ENCODE peak calls at places on chromosomes 6 and 20, in five cellular contexts. L is right cardiac atrium; O is naive thymus-derived CD4-positive, alpha-beta T cell; G is cardiac muscle cell; V is left ventricle myocardium inferior. U is an unnamed sample. For H3K4me1, the result is how much of the 10 kb centered on the place peaks cover.

GRCh38 chr6:89745096-89745495 is 74.5 kb downstream of the MDN1 start:
- DNase-seq in L (no peak), O (no peak), V (no peak), G (no peak), U (no peak)

GRCh38 chr6:126117251-126117650 is 130.9 kb downstream of the TRMT11 start:
- DNase-seq in L (no peak), V (no peak), O (no peak), G (no peak), U (no peak)

GRCh38 chr6:37741757-37742400 is 44.2 kb upstream of the MDGA1 start:
- DNase-seq in V (peak), O (no peak), L (peak), G (peak), U (peak)

GRCh38 chr20:63976980-63977391 is 2.5 kb downstream of the SAMD10 start:
- DNase-seq in V (no peak), L (peak), G (no peak), O (no peak), U (no peak)

GRCh38 chr20:13700761-13701160 is 62.0 kb upstream of the TASP1 start:
- DNase-seq in L (no peak), O (no peak), G (no peak), V (no peak), U (no peak)

GRCh38 chr20:4158466-4159050 is 143.2 kb upstream of the RNF24 start:
- DNase-seq in G (no peak), V (no peak), L (no peak), O (no peak), U (no peak)

GRCh38 chr6:44580901-44581300 is 193.4 kb downstream of the CDC5L start:
- DNase-seq in O (no peak), L (no peak), G (no peak), V (no peak), U (no peak)

GRCh38 chr20:62473717-62474584 is 1.8 kb downstream of the GATA5 start:
- DNase-seq in V (no peak), G (peak), O (no peak), L (peak), U (no peak)

GRCh38 chr20:50034567-50035170 is 51.9 kb downstream of the SNAI1 start:
- DNase-seq in G (no peak), V (no peak), O (no peak), L (peak), U (no peak)

GRCh38 chr6:163962627-163963117 is 548.2 kb downstream of the QKI start:
- DNase-seq in O (no peak), L (peak), V (peak), G (peak), U (no peak)

GRCh38 chr20:59661141-59661540 is 56.8 kb downstream of the PHACTR3 start:
- DNase-seq in O (no peak), L (no peak), G (no peak), V (no peak), U (no peak)
- H3K4me1 ChIP-seq in O (under half), L (under half), G (under half), V (under half), U (under half)

DNA sequence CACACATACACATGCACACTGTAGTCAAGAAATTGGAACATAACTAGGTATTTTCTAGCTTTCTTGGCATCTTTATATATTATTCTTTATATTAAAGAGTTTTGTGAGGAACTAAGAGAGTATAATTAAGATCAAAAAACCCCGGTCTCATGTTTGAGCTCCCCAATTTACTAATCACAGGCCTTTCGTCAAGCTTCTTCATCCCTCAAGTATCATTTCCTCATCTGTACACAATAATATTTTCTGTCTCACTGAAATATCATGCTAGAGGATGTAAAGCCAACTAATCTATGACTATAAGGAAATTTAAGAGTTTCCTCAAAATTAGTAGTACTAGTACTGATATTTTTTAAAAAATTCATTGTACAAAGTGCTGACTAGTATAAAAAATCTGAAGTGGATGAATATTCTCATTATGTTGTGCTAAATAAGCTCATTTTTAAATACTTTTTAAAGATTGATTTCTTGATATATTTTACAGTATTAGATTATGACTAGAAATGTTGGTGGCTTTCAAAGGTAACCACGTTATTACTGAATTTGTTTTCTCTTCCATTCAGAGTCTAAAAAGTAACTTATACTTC is 28.0 kb downstream of the PEX3 start:
- DNase-seq in V (no peak), L (no peak), O (no peak), G (no peak), U (no peak)
- H3K4me1 ChIP-seq in V (under half), L (under half), O (under half), G (under half), U (under half)

GRCh38 chr6:160040055-160040454 is 71.2 kb downstream of the IGF2R start:
- DNase-seq in G (peak), V (no peak), O (no peak), L (no peak), U (no peak)
- H3K4me1 ChIP-seq in G (under half), V (half or more), O (under half), L (under half), U (under half)

DNA sequence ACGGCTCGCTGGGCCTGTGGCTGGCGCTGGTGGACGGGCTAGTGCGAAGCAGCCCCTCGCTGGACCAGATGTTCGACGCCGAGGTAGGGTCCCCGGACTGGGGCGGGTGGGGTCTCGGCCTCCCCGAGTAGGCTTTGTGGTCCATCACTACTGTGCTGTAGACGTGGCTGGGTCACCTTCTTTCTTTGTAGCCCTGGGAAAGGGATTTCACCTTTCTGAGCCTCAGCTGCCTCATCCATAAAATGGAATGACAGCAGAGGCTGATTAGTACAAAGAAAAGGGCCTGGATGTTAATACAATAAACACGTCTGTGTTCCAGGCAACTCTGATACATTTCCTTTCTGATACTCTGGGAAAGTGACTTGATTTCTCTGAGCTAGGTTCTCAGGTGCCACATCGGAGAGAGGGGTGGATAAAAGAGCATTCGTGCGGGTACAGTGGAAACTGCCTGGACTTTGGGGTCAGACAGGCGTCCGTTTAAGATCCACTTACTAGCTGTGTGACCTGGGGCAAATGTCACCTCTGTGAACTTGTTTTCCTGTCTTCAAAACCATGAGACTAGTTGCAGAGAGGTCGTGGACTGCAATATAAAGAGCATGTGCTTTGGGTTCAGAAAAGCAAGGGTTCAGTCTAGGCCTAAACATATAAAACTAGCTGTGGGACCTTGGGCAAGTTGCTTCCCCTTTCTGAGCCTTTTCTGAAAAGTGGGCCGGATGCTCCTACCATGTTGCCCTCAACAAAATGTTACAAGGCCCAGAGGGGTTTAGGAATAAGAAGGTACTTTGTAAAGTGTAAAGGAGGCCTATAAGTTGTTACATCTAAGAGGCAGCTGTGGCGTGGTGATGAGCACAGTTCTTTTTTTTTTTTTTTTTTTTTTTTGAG is 896 bp downstream of the SYS1 start:
- DNase-seq in L (no peak), G (no peak), O (peak), V (no peak), U (peak)
- H3K4me1 ChIP-seq in L (under half), G (under half), O (under half), V (under half), U (under half)

GRCh38 chr20:31706607-31707257 is 15.9 kb downstream of the BCL2L1 start:
- DNase-seq in G (no peak), V (no peak), L (no peak), O (no peak), U (peak)
- H3K4me1 ChIP-seq in G (under half), V (half or more), L (under half), O (under half), U (under half)

U was measured in right lobe of liver.